ENCODE peak calls at places on chromosomes 6 and 20, in four cellular contexts. J is CD8-positive, alpha-beta T cell; L is AG04450; X is fibroblast of mammary gland. K is an unnamed sample.

GRCh38 chr6:136676075-136676474 is 116.2 kb downstream of the MAP3K5 start:
- DNase-seq in X (no peak), J (no peak), L (no peak), K (no peak)

GRCh38 chr6:109311481-109311880 is 70.8 kb downstream of the CD164 start:
- DNase-seq in J (no peak), L (no peak), X (peak), K (no peak)

GRCh38 chr6:126696921-126697693 is 357.2 kb downstream of the CENPW start:
- DNase-seq in J (no peak), X (no peak), L (no peak), K (no peak)

GRCh38 chr20:50130995-50131394 is 18.0 kb upstream of the UBE2V1 start:
- DNase-seq in J (no peak), L (no peak), X (no peak), K (peak)

GRCh38 chr6:35046862-35047261 is 94.3 kb downstream of the TCP11 start:
- DNase-seq in L (no peak), X (no peak), J (no peak), K (no peak)

GRCh38 chr6:37024665-37025337 is 19.3 kb downstream of the FGD2 start:
- DNase-seq in L (no peak), X (no peak), J (no peak), K (no peak)

GRCh38 chr6:148816117-148816516 is 69.3 kb downstream of the UST start:
- DNase-seq in J (no peak), X (no peak), L (no peak), K (no peak)

GRCh38 chr6:16327777-16328325 is 89.5 kb downstream of the GMPR start:
- DNase-seq in L (no peak), J (no peak), X (no peak), K (no peak)

GRCh38 chr6:31462964-31463940 is 34.7 kb upstream of the MICB start:
- DNase-seq in X (peak), L (no peak), J (peak), K (peak)

GRCh38 chr6:107115695-107116327 is 496 bp upstream of the BEND3 start:
- DNase-seq in L (no peak), X (no peak), J (peak), K (no peak)

GRCh38 chr6:41901882-41902519 is 6.8 kb upstream of the USP49 start:
- DNase-seq in J (peak), L (no peak), X (peak), K (no peak)

GRCh38 chr20:47090835-47091234 is 196.2 kb downstream of the EYA2 start:
- DNase-seq in J (no peak), L (no peak), X (no peak), K (no peak)

GRCh38 chr6:26196846-26197683 is 109.8 kb downstream of the HFE start:
- DNase-seq in L (peak), X (peak), J (peak), K (no peak)

GRCh38 chr6:133202610-133203343 is 38.4 kb upstream of the EYA4 start:
- DNase-seq in X (peak), J (no peak), L (peak), K (no peak)

GRCh38 chr20:41135187-41135887 is 2.0 kb upstream of the PLCG1 start:
- DNase-seq in J (peak), X (peak), L (no peak), K (no peak)

GRCh38 chr6:107064579-107065065 is 36.6 kb downstream of the MTRES1 start:
- DNase-seq in J (no peak), X (peak), L (peak), K (no peak)

GRCh38 chr6:81770395-81770794 is 17.9 kb upstream of the TENT5A start:
- DNase-seq in L (no peak), J (no peak), X (no peak), K (no peak)

GRCh38 chr6:53651149-53651763 is 14.3 kb downstream of the KLHL31 start:
- DNase-seq in L (peak), X (peak), J (peak), K (peak)

GRCh38 chr6:53648571-53648970 is 17.0 kb downstream of the KLHL31 start:
- DNase-seq in L (no peak), J (no peak), X (no peak), K (no peak)

GRCh38 chr6:53654745-53655240 is 10.8 kb downstream of the KLHL31 start:
- DNase-seq in L (no peak), J (no peak), X (no peak), K (no peak)

GRCh38 chr6:53647437-53648094 is 18.0 kb downstream of the KLHL31 start:
- DNase-seq in L (no peak), J (peak), X (peak), K (no peak)

GRCh38 chr6:53651764-53652401 is 13.7 kb downstream of the KLHL31 start:
- DNase-seq in J (peak), X (peak), L (no peak), K (peak)
- TF ChIP-seq CTCF in J (no peak), X (no peak), L (peak), K (peak)

DNA sequence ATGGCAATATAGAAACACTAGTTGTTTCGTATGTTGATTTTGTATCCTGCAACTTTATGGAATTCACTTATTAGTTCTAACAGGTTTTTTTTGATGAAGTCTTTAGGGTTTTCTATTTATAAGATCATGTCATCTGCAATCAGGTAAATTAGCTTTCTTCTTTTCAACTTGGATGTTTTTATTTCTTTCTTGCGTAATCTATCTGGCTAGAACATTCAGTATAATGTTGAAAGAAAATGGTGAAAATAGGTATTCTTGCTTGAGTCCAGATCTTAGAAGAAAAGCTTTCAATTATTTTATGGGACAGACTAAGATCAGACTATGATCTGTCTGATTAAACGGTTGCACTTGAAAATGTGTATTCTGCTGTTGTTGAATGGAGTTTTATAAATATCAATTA is 820.8 kb upstream of the ADGRB3 start:
- DNase-seq in J (no peak), L (no peak), X (no peak), K (no peak)
- H3K4me3 ChIP-seq in J (no peak), L (no peak), X (no peak), K (no peak)

GRCh38 chr6:6784514-6785162 is 196.1 kb downstream of the LY86 start:
- DNase-seq in J (no peak), L (no peak), X (peak), K (no peak)

GRCh38 chr6:6790891-6791290 is 202.4 kb downstream of the LY86 start:
- DNase-seq in X (no peak), L (no peak), J (no peak), K (no peak)

GRCh38 chr6:6790393-6790792 is 201.9 kb downstream of the LY86 start:
- DNase-seq in L (no peak), X (no peak), J (no peak), K (no peak)

GRCh38 chr6:6785163-6785521 is 196.6 kb downstream of the LY86 start:
- DNase-seq in X (peak), L (no peak), J (no peak), K (no peak)

GRCh38 chr6:6788394-6789020 is 200.0 kb downstream of the LY86 start:
- DNase-seq in X (peak), L (no peak), J (no peak), K (peak)
- TF ChIP-seq CTCF in X (peak), L (peak), J (peak), K (peak)

DNA sequence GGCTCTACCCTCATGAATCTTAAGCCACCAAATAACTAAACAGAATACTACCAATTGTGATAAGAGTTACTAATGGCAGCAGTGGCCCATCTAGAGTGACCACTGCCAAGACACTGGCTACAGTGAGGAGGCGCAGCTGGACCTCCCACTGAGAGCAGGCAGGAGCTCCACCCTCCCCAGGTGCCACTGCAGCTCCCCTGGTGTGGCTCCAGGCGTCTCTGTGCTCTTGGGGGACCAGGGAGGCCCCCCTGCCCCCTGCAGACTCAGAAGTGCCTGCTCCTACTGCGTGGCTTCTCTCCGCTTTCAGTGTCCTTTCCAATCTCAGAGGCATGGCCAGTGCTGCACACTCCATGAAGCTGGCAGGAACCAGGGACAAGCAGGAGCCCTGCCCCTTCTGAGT is 23.4 kb downstream of the MC3R start:
- DNase-seq in X (no peak), L (no peak), J (no peak), K (no peak)
- H3K4me3 ChIP-seq in X (no peak), L (no peak), J (no peak), K (no peak)